ENCODE peak calls at places on chromosomes 3 and 15, in five cellular contexts. V, W, C, J and T are unnamed samples.

GRCh38 chr3:146117406-146118285 is 43.3 kb downstream of the PLOD2 start:
- DNase-seq in W (no peak), C (peak), V (peak), J (no peak), T (no peak)

GRCh38 chr3:133573054-133573628 is 345 bp upstream of the CDV3 start:
- DNase-seq in C (peak), V (peak), W (peak), J (no peak), T (no peak)

GRCh38 chr15:62454567-62455172 is 289.6 kb upstream of the C2CD4B start:
- DNase-seq in W (no peak), V (no peak), J (no peak), C (no peak), T (no peak)

GRCh38 chr15:66789029-66790025 is 87.3 kb downstream of the SMAD6 start:
- DNase-seq in V (no peak), C (peak), W (no peak), J (no peak), T (no peak)

GRCh38 chr3:134008630-134009156 is 21.0 kb downstream of the SLCO2A1 start:
- DNase-seq in C (peak), W (no peak), J (peak), V (peak), T (no peak)

GRCh38 chr3:133892546-133893231 is 3.0 kb downstream of the RAB6B start:
- DNase-seq in V (no peak), W (no peak), J (no peak), C (no peak), T (no peak)

GRCh38 chr15:78265752-78266224 is 1.4 kb downstream of the DNAJA4 start:
- DNase-seq in V (no peak), C (peak), J (no peak), W (no peak), T (no peak)

GRCh38 chr3:37559461-37559860 is 302.2 kb upstream of the CTDSPL start:
- DNase-seq in V (peak), W (no peak), C (peak), J (no peak), T (no peak)

GRCh38 chr3:13022348-13023250 is 50.6 kb downstream of the IQSEC1 start:
- DNase-seq in J (peak), V (no peak), C (peak), W (no peak), T (peak)

GRCh38 chr15:70142322-70143191 is 44.8 kb upstream of the TLE3 start:
- DNase-seq in C (peak), W (no peak), J (no peak), V (no peak), T (no peak)

GRCh38 chr15:94924057-94924456 is 692.7 kb downstream of the MCTP2 start:
- DNase-seq in W (no peak), J (no peak), V (no peak), C (no peak), T (no peak)

GRCh38 chr15:74196175-74196574 is 6.4 kb downstream of the STRA6 start:
- DNase-seq in J (peak), V (peak), W (no peak), C (peak), T (no peak)

GRCh38 chr3:130960139-130960779 is 66.4 kb downstream of the ASTE1 start:
- DNase-seq in C (no peak), W (no peak), J (no peak), V (no peak), T (no peak)

GRCh38 chr3:72224804-72225509 is 440.0 kb upstream of the PROK2 start:
- DNase-seq in V (no peak), W (no peak), C (no peak), J (no peak), T (no peak)

GRCh38 chr3:41200669-41201021 is 1.3 kb downstream of the CTNNB1 start:
- DNase-seq in C (peak), W (no peak), V (peak), J (peak), T (peak)

GRCh38 chr3:58020740-58021071 is 12.5 kb downstream of the FLNB start:
- DNase-seq in V (no peak), C (no peak), W (no peak), J (no peak), T (no peak)

GRCh38 chr3:40096561-40097506 is 212.7 kb upstream of the EIF1B start:
- DNase-seq in C (no peak), V (no peak), J (no peak), W (no peak), T (peak)

GRCh38 chr3:35919160-35919559 is 279.8 kb downstream of the ARPP21 start:
- DNase-seq in J (no peak), V (no peak), C (no peak), W (no peak), T (no peak)

GRCh38 chr3:193730498-193730897 is 137.5 kb downstream of the OPA1 start:
- DNase-seq in J (no peak), C (no peak), V (no peak), W (no peak), T (no peak)

GRCh38 chr3:72041531-72041930 is 256.6 kb upstream of the PROK2 start:
- DNase-seq in J (no peak), V (no peak), C (no peak), W (no peak), T (peak)

GRCh38 chr3:114451561-114452018 is 157.8 kb downstream of the TIGIT start:
- DNase-seq in C (peak), V (no peak), J (no peak), W (no peak), T (peak)

GRCh38 chr15:96342611-96343528 is 12.4 kb downstream of the NR2F2 start:
- DNase-seq in W (no peak), J (no peak), C (peak), V (no peak), T (no peak)

GRCh38 chr3:114879059-114880031 is 267.7 kb downstream of the ZBTB20 start:
- DNase-seq in W (no peak), C (peak), J (no peak), V (peak), T (no peak)

GRCh38 chr15:33746203-33746602 is 222.1 kb upstream of the CHRM5 start:
- DNase-seq in W (no peak), J (no peak), V (no peak), C (no peak), T (peak)

GRCh38 chr3:56923546-56924224 is 121.9 kb upstream of the ARHGEF3 start:
- DNase-seq in J (no peak), V (no peak), C (peak), W (peak), T (no peak)

GRCh38 chr3:152621967-152622812 is 212.7 kb upstream of the P2RY1 start:
- DNase-seq in W (no peak), C (no peak), J (no peak), V (no peak), T (no peak)

GRCh38 chr15:35289029-35289617 is 204.0 kb upstream of the NANOGP8 start:
- DNase-seq in W (no peak), V (peak), C (peak), J (no peak), T (peak)

GRCh38 chr3:133834621-133835417 is 29.2 kb downstream of the SRPRB start:
- DNase-seq in J (no peak), W (no peak), C (no peak), V (no peak), T (no peak)

GRCh38 chr3:110654820-110655522 is 416.6 kb upstream of the NECTIN3 start:
- DNase-seq in W (no peak), J (no peak), C (no peak), V (no peak), T (no peak)

GRCh38 chr3:103712320-103713008 is 1277.6 kb downstream of the ZPLD1 start:
- DNase-seq in V (peak), C (peak), W (no peak), J (no peak), T (no peak)

GRCh38 chr3:131553495-131554247 is 50.9 kb upstream of the MRPL3 start:
- DNase-seq in C (no peak), V (no peak), W (no peak), J (no peak), T (no peak)

GRCh38 chr3:168752339-168752738 is 656.6 kb upstream of the GOLIM4 start:
- DNase-seq in V (no peak), J (no peak), W (no peak), C (no peak), T (no peak)